ENCODE peak calls at places on chromosomes 13 and 19, in four cellular contexts. One of them, this sample, is unnamed.

GRCh38 chr19:36266375-36266961 is 51.6 kb downstream of the ZNF146 start:
- DNase-seq in HCT116: no peak
- DNase-seq in K562: peak; percentile 89
- DNase-seq in HepG2: no peak
- DNase-seq in this sample: no peak

GRCh38 chr19:4019578-4019977 is 12.0 kb downstream of the PIAS4 start:
- DNase-seq in HCT116: no peak
- DNase-seq in K562: no peak
- DNase-seq in HepG2: no peak
- DNase-seq in this sample: no peak

GRCh38 chr13:44566601-44567000 is 9.5 kb downstream of the TSC22D1 start:
- DNase-seq in HCT116: no peak
- DNase-seq in K562: no peak
- DNase-seq in HepG2: no peak
- DNase-seq in this sample: no peak

GRCh38 chr19:8397291-8397690 is 7.1 kb downstream of the RAB11B start:
- DNase-seq in HCT116: no peak
- DNase-seq in K562: no peak
- DNase-seq in HepG2: no peak
- DNase-seq in this sample: no peak

GRCh38 chr19:41565384-41565730 is 10.6 kb upstream of the CEACAM21 start:
- DNase-seq in HCT116: no peak
- DNase-seq in K562: no peak
- DNase-seq in HepG2: no peak
- DNase-seq in this sample: no peak

GRCh38 chr13:93420206-93420605 is 193.6 kb downstream of the GPC6 start:
- DNase-seq in HCT116: no peak
- DNase-seq in K562: no peak
- DNase-seq in HepG2: no peak
- DNase-seq in this sample: no peak

GRCh38 chr13:66425741-66426140 is 804.4 kb downstream of the PCDH9 start:
- DNase-seq in HCT116: no peak
- DNase-seq in K562: no peak
- DNase-seq in HepG2: no peak
- DNase-seq in this sample: no peak

GRCh38 chr13:45206340-45206739 is 5.5 kb upstream of the KCTD4 start:
- DNase-seq in HCT116: peak; percentile 69
- DNase-seq in K562: no peak
- DNase-seq in HepG2: no peak
- DNase-seq in this sample: no peak

GRCh38 chr13:113048766-113049165 is 56.8 kb upstream of the F7 start:
- DNase-seq in HCT116: no peak
- DNase-seq in K562: no peak
- DNase-seq in HepG2: no peak
- DNase-seq in this sample: no peak

GRCh38 chr19:43725468-43725867 is 9.6 kb downstream of the IRGC start:
- DNase-seq in HCT116: no peak
- DNase-seq in K562: no peak
- DNase-seq in HepG2: no peak
- DNase-seq in this sample: no peak

GRCh38 chr19:9070066-9070465 is 16.8 kb upstream of the OR1M1 start:
- DNase-seq in HCT116: no peak
- DNase-seq in K562: no peak
- DNase-seq in HepG2: no peak
- DNase-seq in this sample: peak; percentile 74

GRCh38 chr13:85314686-85315085 is 484.5 kb downstream of the SLITRK6 start:
- DNase-seq in HCT116: no peak
- DNase-seq in K562: no peak
- DNase-seq in HepG2: no peak
- DNase-seq in this sample: no peak

GRCh38 chr13:34750078-34750703 is 191.9 kb upstream of the NBEA start:
- DNase-seq in HCT116: no peak
- DNase-seq in K562: no peak
- DNase-seq in HepG2: no peak
- DNase-seq in this sample: peak; percentile 68

GRCh38 chr19:39409886-39410619 is 2.4 kb upstream of the PLEKHG2 start:
- DNase-seq in HCT116: peak; percentile 54
- DNase-seq in K562: peak; percentile 68
- DNase-seq in HepG2: peak; percentile 25
- DNase-seq in this sample: peak; percentile 62

GRCh38 chr13:113726961-113727411 is 32.0 kb upstream of the TMEM255B start:
- DNase-seq in HCT116: no peak
- DNase-seq in K562: no peak
- DNase-seq in HepG2: no peak
- DNase-seq in this sample: no peak

GRCh38 chr13:28415994-28416411 is 78.9 kb downstream of the FLT1 start:
- DNase-seq in HCT116: peak; percentile 1
- DNase-seq in K562: no peak
- DNase-seq in HepG2: no peak
- DNase-seq in this sample: no peak

GRCh38 chr19:15123900-15124299 is 16.7 kb downstream of the SYDE1 start:
- DNase-seq in HCT116: no peak
- DNase-seq in K562: no peak
- DNase-seq in HepG2: no peak
- DNase-seq in this sample: no peak

GRCh38 chr19:33767898-33768413 is 28.7 kb upstream of the KCTD15 start:
- DNase-seq in HCT116: no peak
- DNase-seq in K562: peak; percentile 49
- DNase-seq in HepG2: peak; percentile 21
- DNase-seq in this sample: peak; percentile 92

GRCh38 chr13:41709511-41709910 is 251.4 kb downstream of the VWA8 start:
- DNase-seq in HCT116: no peak
- DNase-seq in K562: no peak
- DNase-seq in HepG2: no peak
- DNase-seq in this sample: no peak

GRCh38 chr19:16420781-16421386 is 50.9 kb downstream of the EPS15L1 start:
- DNase-seq in HCT116: no peak
- DNase-seq in K562: no peak
- DNase-seq in HepG2: no peak
- DNase-seq in this sample: no peak

GRCh38 chr19:1847348-1847683 is 967 bp downstream of the REXO1 start:
- DNase-seq in HCT116: no peak
- DNase-seq in K562: no peak
- DNase-seq in HepG2: no peak
- DNase-seq in this sample: no peak

GRCh38 chr13:47650221-47650620 is 350.9 kb downstream of the SUCLA2 start:
- DNase-seq in HCT116: no peak
- DNase-seq in K562: no peak
- DNase-seq in HepG2: no peak
- DNase-seq in this sample: no peak

GRCh38 chr19:3682741-3683404 is 17.4 kb downstream of the PIP5K1C start:
- DNase-seq in HCT116: no peak
- DNase-seq in K562: peak; percentile 72
- DNase-seq in HepG2: no peak
- DNase-seq in this sample: no peak

GRCh38 chr13:111099292-111099691 is 15.8 kb upstream of the ARHGEF7 start:
- DNase-seq in HCT116: no peak
- DNase-seq in K562: no peak
- DNase-seq in HepG2: no peak
- DNase-seq in this sample: no peak

GRCh38 chr19:51511353-51511752 is 9.8 kb upstream of the SIGLEC12 start:
- DNase-seq in HCT116: peak; percentile 7
- DNase-seq in K562: peak; percentile 34
- DNase-seq in HepG2: peak; percentile 12
- DNase-seq in this sample: peak; percentile 85

GRCh38 chr13:60260440-60260839 is 96.7 kb upstream of the DIAPH3 start:
- DNase-seq in HCT116: no peak
- DNase-seq in K562: no peak
- DNase-seq in HepG2: no peak
- DNase-seq in this sample: peak; percentile 74

GRCh38 chr13:52804202-52804641 is 44.2 kb downstream of the PCDH8 start:
- DNase-seq in HCT116: no peak
- DNase-seq in K562: no peak
- DNase-seq in HepG2: no peak
- DNase-seq in this sample: no peak

GRCh38 chr13:26220575-26220974 is 1.5 kb downstream of the RNF6 start:
- DNase-seq in HCT116: no peak
- DNase-seq in K562: no peak
- DNase-seq in HepG2: no peak
- DNase-seq in this sample: no peak

GRCh38 chr19:6697291-6697690 is 23.2 kb downstream of the C3 start:
- DNase-seq in HCT116: no peak
- DNase-seq in K562: no peak
- DNase-seq in HepG2: no peak
- DNase-seq in this sample: no peak

GRCh38 chr19:36246006-36246391 is 31.1 kb downstream of the ZNF146 start:
- DNase-seq in HCT116: no peak
- DNase-seq in K562: no peak
- DNase-seq in HepG2: no peak
- DNase-seq in this sample: no peak

GRCh38 chr13:38417727-38418126 is 68.1 kb downstream of the UFM1 start:
- DNase-seq in HCT116: no peak
- DNase-seq in K562: peak; percentile 12
- DNase-seq in HepG2: peak; percentile 8
- DNase-seq in this sample: peak; percentile 60

GRCh38 chr13:108357228-108357627 is 87.7 kb downstream of the TNFSF13B start:
- DNase-seq in HCT116: no peak
- DNase-seq in K562: no peak
- DNase-seq in HepG2: no peak
- DNase-seq in this sample: no peak

GRCh38 chr13:103883152-103883551 is 816.9 kb upstream of the SLC10A2 start:
- DNase-seq in HCT116: peak; percentile 90
- DNase-seq in K562: no peak
- DNase-seq in HepG2: peak; percentile 81
- DNase-seq in this sample: peak; percentile 84

GRCh38 chr19:41001243-41001971 is 10.3 kb downstream of the CYP2B6 start:
- DNase-seq in HCT116: peak; percentile 43
- DNase-seq in K562: peak; percentile 22
- DNase-seq in HepG2: no peak
- DNase-seq in this sample: peak; percentile 64

GRCh38 chr19:28103916-28104315 is 1109.0 kb downstream of the UQCRFS1 start:
- DNase-seq in HCT116: no peak
- DNase-seq in K562: no peak
- DNase-seq in HepG2: no peak
- DNase-seq in this sample: peak; percentile 74

GRCh38 chr19:49929611-49930482 is 543 bp upstream of the NUP62 start:
- DNase-seq in HCT116: peak; percentile 98
- DNase-seq in K562: peak; percentile 97
- DNase-seq in HepG2: peak; percentile 88
- DNase-seq in this sample: peak; percentile 98
- H4K20me1 ChIP-seq in HCT116: no peaks in the 10 kb centered on the region
- H4K20me1 ChIP-seq in K562: peaks cover 12% of the 10 kb centered on the region
- H4K20me1 ChIP-seq in HepG2: no peaks in the 10 kb centered on the region
- H4K20me1 ChIP-seq in this sample: peaks cover 28% of the 10 kb centered on the region

DNA sequence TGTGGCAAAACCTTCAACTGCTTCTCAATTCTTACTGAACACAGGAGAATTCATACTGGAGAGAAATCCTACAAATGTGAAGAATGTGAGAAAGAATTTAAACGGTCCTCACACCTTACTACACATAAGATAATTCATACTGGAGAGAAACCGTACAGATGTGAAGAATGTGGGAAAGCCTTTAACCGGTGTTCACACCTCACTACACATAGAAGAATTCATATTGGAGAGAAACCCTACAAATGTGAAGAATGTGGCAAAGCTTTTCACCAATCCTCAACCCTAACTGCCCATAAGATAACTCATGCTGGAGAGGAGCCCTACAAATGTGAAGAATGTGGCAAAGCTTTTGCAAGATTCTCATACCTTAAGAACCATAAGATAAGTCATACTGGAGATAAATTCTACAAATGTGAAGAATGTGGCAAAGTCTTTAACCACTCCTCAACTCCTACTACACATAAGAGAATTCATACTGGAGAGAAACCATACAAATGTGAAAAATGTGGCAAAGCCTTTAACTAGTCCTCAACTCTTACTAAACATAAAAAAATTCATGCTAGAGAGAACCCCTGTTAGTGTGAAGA is 111.7 kb downstream of the ZNF100 start:
- DNase-seq in HCT116: no peak
- DNase-seq in K562: no peak
- DNase-seq in HepG2: no peak
- DNase-seq in this sample: no peak
- TF ChIP-seq REST in HCT116: no peak
- TF ChIP-seq REST in K562: no peak
- TF ChIP-seq REST in HepG2: no peak
- TF ChIP-seq REST in this sample: no peak

GRCh38 chr13:39913928-39914327 is 258.5 kb downstream of the COG6 start:
- DNase-seq in HCT116: no peak
- DNase-seq in K562: no peak
- DNase-seq in HepG2: no peak
- DNase-seq in this sample: no peak
- TF ChIP-seq POLR2AphosphoS5 in HCT116: no peak
- TF ChIP-seq POLR2AphosphoS5 in K562: no peak
- TF ChIP-seq POLR2AphosphoS5 in HepG2: no peak
- TF ChIP-seq POLR2AphosphoS5 in this sample: no peak

DNA sequence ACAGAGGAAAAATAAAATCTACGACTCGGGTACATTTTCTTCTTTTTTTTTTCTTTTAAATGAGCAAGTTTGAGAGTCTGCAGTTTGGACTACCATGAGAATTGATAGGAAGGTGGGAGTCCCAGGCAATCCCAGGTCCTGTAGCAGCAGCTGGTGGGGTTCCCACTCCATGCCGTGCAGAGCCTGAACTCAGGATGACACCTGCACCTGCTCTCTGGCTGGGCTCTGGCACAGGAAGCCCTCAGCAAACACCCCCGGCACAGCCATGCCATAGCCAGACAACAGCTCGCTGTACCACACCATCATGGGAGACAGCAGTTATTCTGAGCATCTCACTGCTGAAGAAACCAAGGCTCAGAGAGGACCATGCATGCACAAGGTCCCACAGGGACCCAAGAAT is 6.2 kb upstream of the GP6 start:
- DNase-seq in HCT116: no peak
- DNase-seq in K562: no peak
- DNase-seq in HepG2: no peak
- DNase-seq in this sample: no peak
- H4K20me1 ChIP-seq in HCT116: peaks cover 3% of the 10 kb centered on the region
- H4K20me1 ChIP-seq in K562: peaks cover 5% of the 10 kb centered on the region
- H4K20me1 ChIP-seq in HepG2: no peaks in the 10 kb centered on the region
- H4K20me1 ChIP-seq in this sample: peaks cover 21% of the 10 kb centered on the region

This sample was measured in GM23338.